ENCODE peak calls at places on chromosome 6, in five cellular contexts. L is nucleus accumbens; B is neuronal stem cell; X is CD4-positive, alpha-beta T cell; J is head of caudate nucleus. F is an unnamed sample.

GRCh38 chr6:165580139-165580538 is 82.9 kb downstream of the PDE10A start:
- DNase-seq in J (no peak), B (no peak), L (no peak), X (no peak), F (no peak)

GRCh38 chr6:56314683-56315523 is 67.5 kb upstream of the COL21A1 start:
- DNase-seq in B (peak; percentile 33), X (no peak), L (no peak), J (no peak), F (no peak)

GRCh38 chr6:169677096-169677495 is 24.7 kb downstream of the WDR27 start:
- DNase-seq in L (no peak), J (no peak), X (no peak), B (no peak), F (no peak)

GRCh38 chr6:88704980-88705379 is 258.4 kb downstream of the RNGTT start:
- DNase-seq in L (no peak), X (no peak), J (no peak), B (no peak), F (no peak)

GRCh38 chr6:147204060-147204785 is at the start of gene STXBP5:
- DNase-seq in X (peak; percentile 11), B (peak; percentile 18), J (peak; percentile 18), L (no peak), F (peak; percentile 69)

GRCh38 chr6:105806486-105806920 is 279.6 kb upstream of the PRDM1 start:
- DNase-seq in J (no peak), L (no peak), X (no peak), B (no peak), F (no peak)

GRCh38 chr6:150492941-150493340 is 106.7 kb upstream of the PLEKHG1 start:
- DNase-seq in J (no peak), L (no peak), X (no peak), B (no peak), F (no peak)

GRCh38 chr6:117399126-117399525 is 26.6 kb downstream of the ROS1 start:
- DNase-seq in L (no peak), B (no peak), J (no peak), X (no peak), F (no peak)

GRCh38 chr6:64256483-64256882 is 620.9 kb downstream of the PHF3 start:
- DNase-seq in J (no peak), L (no peak), X (no peak), B (no peak), F (no peak)

GRCh38 chr6:21914121-21914973 is 320.8 kb downstream of the SOX4 start:
- DNase-seq in L (no peak), B (no peak), J (no peak), X (peak; percentile 29), F (no peak)